ENCODE peak calls at places on chromosome 9, in seven cellular contexts. P, G, L, Z, Q, T and O are unnamed samples.

GRCh38 chr9:73183917-73184861 is 32.5 kb downstream of the ANXA1 start:
- DNase-seq in Z (no peak), T (no peak), G (no peak), L (peak; percentile 46), Q (no peak), P (peak; percentile 30), O (no peak)

GRCh38 chr9:127130661-127131538 is 8.5 kb upstream of the ANGPTL2 start:
- DNase-seq in L (peak; percentile 92), Q (no peak), Z (no peak), T (peak; percentile 80), P (peak; percentile 98), G (peak; percentile 94), O (peak; percentile 71)

GRCh38 chr9:72557549-72557948 is 36.1 kb downstream of the TMC1 start:
- DNase-seq in T (no peak), P (no peak), Q (no peak), Z (peak; percentile 5), G (peak; percentile 79), L (peak; percentile 97), O (peak; percentile 98)

GRCh38 chr9:15416880-15417279 is 5.8 kb upstream of the SNAPC3 start:
- DNase-seq in G (peak; percentile 58), T (no peak), Q (no peak), P (peak; percentile 53), L (peak; percentile 29), Z (peak; percentile 39), O (peak; percentile 60)

GRCh38 chr9:70561805-70562395 is 147.4 kb upstream of the KLF9 start:
- DNase-seq in Q (no peak), L (no peak), T (no peak), Z (no peak), G (no peak), P (no peak), O (no peak)

GRCh38 chr9:30799527-30800101 is 1584.8 kb upstream of the ACO1 start:
- DNase-seq in T (no peak), G (no peak), Z (no peak), P (no peak), Q (no peak), L (no peak), O (no peak)

GRCh38 chr9:134886413-134886913 is 5.9 kb downstream of the FCN2 start:
- DNase-seq in L (no peak), G (no peak), Q (no peak), Z (no peak), P (no peak), T (no peak), O (no peak)

GRCh38 chr9:125246261-125246667 is 5.1 kb upstream of the HSPA5 start:
- DNase-seq in L (no peak), G (no peak), Q (no peak), P (no peak), Z (no peak), T (no peak), O (no peak)

GRCh38 chr9:92954078-92954861 is 6.9 kb downstream of the FGD3 start:
- DNase-seq in L (peak; percentile 62), Q (no peak), T (no peak), Z (peak; percentile 87), P (no peak), G (peak; percentile 9), O (no peak)

GRCh38 chr9:123318961-123319421 is 37.0 kb upstream of the CRB2 start:
- DNase-seq in Q (no peak), P (peak; percentile 59), L (no peak), Z (no peak), T (peak; percentile 46), G (no peak), O (no peak)